ENCODE peak calls at places on chromosomes 1 and 21, in seven cellular contexts. H is K562, P is esophagus squamous epithelium, J is erythroblast, G is IMR-90, L is transverse colon, C is uterus. I is an unnamed sample.

GRCh38 chr1:29321176-29321575 is 84.9 kb downstream of the PTPRU start:
- DNase-seq in H (no peak), P (no peak), J (no peak), G (no peak), L (no peak), C (no peak), I (no peak)

GRCh38 chr1:166948856-166949350 is 26.4 kb downstream of the ILDR2 start:
- DNase-seq in H (no peak), P (no peak), J (no peak), G (no peak), L (no peak), C (no peak), I (no peak)

GRCh38 chr1:175209493-175209921 is 16.9 kb upstream of the KIAA0040 start:
- DNase-seq in H (no peak), P (no peak), J (peak; percentile 44), G (no peak), L (no peak), C (no peak), I (no peak)

GRCh38 chr1:233597489-233597901 is 16.4 kb upstream of the KCNK1 start:
- DNase-seq in H (no peak), P (no peak), J (no peak), G (no peak), L (no peak), C (no peak), I (no peak)

GRCh38 chr1:159828916-159829634 is 2.4 kb downstream of the SLAMF8 start:
- DNase-seq in H (peak; percentile 30), P (no peak), J (peak; percentile 29), G (no peak), L (peak; percentile 54), C (no peak), I (no peak)

GRCh38 chr1:199774433-199775089 is 252.9 kb upstream of the NR5A2 start:
- DNase-seq in H (no peak), P (no peak), J (no peak), G (peak; percentile 85), L (peak; percentile 40), C (no peak), I (no peak)

GRCh38 chr1:180169641-180170155 is 15.0 kb downstream of the QSOX1 start:
- DNase-seq in H (no peak), P (no peak), J (no peak), G (no peak), L (no peak), C (no peak), I (no peak)

GRCh38 chr21:33893917-33894316 is 21.7 kb downstream of the ATP5PO start:
- DNase-seq in H (no peak), P (no peak), J (no peak), G (no peak), L (no peak), C (no peak), I (no peak)

GRCh38 chr1:32014199-32014936 is 700 bp downstream of the KHDRBS1 start:
- DNase-seq in H (peak; percentile 77), P (no peak), J (peak; percentile 75), G (peak; percentile 36), L (peak; percentile 56), C (peak; percentile 49), I (peak; percentile 30)

GRCh38 chr1:89566761-89567174 is 42.1 kb downstream of the LRRC8B start:
- DNase-seq in H (peak; percentile 44), P (no peak), J (no peak), G (peak; percentile 13), L (peak; percentile 14), C (no peak), I (no peak)

GRCh38 chr1:156705321-156705917 is at the start of gene CRABP2:
- DNase-seq in H (peak; percentile 56), P (no peak), J (peak; percentile 39), G (no peak), L (peak; percentile 20), C (peak; percentile 42), I (no peak)

GRCh38 chr1:55311057-55311631 is 96.0 kb upstream of the USP24 start:
- DNase-seq in H (no peak), P (no peak), J (no peak), G (peak; percentile 46), L (no peak), C (no peak), I (peak; percentile 22)

GRCh38 chr1:185017338-185017737 is 28.0 kb upstream of the RNF2 start:
- DNase-seq in H (peak; percentile 48), P (no peak), J (peak; percentile 67), G (peak; percentile 94), L (no peak), C (no peak), I (peak; percentile 47)

GRCh38 chr1:5858246-5858645 is 134.0 kb downstream of the NPHP4 start:
- DNase-seq in H (no peak), P (no peak), J (no peak), G (no peak), L (no peak), C (no peak), I (no peak)

GRCh38 chr1:31243451-31244286 is 4.0 kb upstream of the NKAIN1 start:
- DNase-seq in H (no peak), P (no peak), J (no peak), G (peak; percentile 19), L (no peak), C (no peak), I (peak; percentile 64)

GRCh38 chr1:147077936-147078605 is 94.2 kb downstream of the PRKAB2 start:
- DNase-seq in H (no peak), P (no peak), J (no peak), G (no peak), L (no peak), C (no peak), I (no peak)

GRCh38 chr1:61322008-61322744 is 239.8 kb downstream of the NFIA start:
- DNase-seq in H (no peak), P (no peak), J (no peak), G (no peak), L (no peak), C (no peak), I (no peak)

GRCh38 chr1:236753554-236753953 is 41.5 kb upstream of the MTR start:
- DNase-seq in H (peak; percentile 64), P (no peak), J (peak; percentile 37), G (peak; percentile 21), L (no peak), C (no peak), I (no peak)

GRCh38 chr1:167474191-167474641 is 44.1 kb downstream of the CD247 start:
- DNase-seq in H (no peak), P (no peak), J (no peak), G (no peak), L (no peak), C (no peak), I (no peak)

GRCh38 chr1:19643602-19644419 is at the start of gene NBL1:
- DNase-seq in H (peak; percentile 69), P (no peak), J (peak; percentile 48), G (peak; percentile 54), L (peak; percentile 84), C (peak; percentile 78), I (no peak)

GRCh38 chr1:23726669-23727068 is 16.6 kb upstream of the ELOA start:
- DNase-seq in H (no peak), P (no peak), J (no peak), G (no peak), L (no peak), C (no peak), I (no peak)

GRCh38 chr1:244450597-244451538 is 841 bp downstream of the ADSS2 start:
- DNase-seq in H (peak; percentile 83), P (no peak), J (peak; percentile 84), G (peak; percentile 89), L (peak; percentile 65), C (peak; percentile 56), I (peak; percentile 23)

GRCh38 chr1:43552813-43553212 is 22.1 kb downstream of the PTPRF start:
- DNase-seq in H (no peak), P (no peak), J (no peak), G (peak; percentile 47), L (peak; percentile 74), C (peak; percentile 88), I (no peak)

GRCh38 chr1:162265983-162266382 is 110.7 kb downstream of the SPATA46 start:
- DNase-seq in H (no peak), P (no peak), J (no peak), G (no peak), L (no peak), C (no peak), I (no peak)
- TF ChIP-seq POLR2A in H (no peak), P (no peak), J (no peak), G (no peak), L (no peak), C (no peak), I (no peak)

GRCh38 chr1:2204384-2205190 is 10.0 kb upstream of the FAAP20 start:
- DNase-seq in H (peak; percentile 88), P (no peak), J (no peak), G (peak; percentile 33), L (peak; percentile 57), C (peak; percentile 86), I (peak; percentile 44)
- TF ChIP-seq POLR2A in H (peak; percentile 67), P (peak; percentile 35), J (no peak), G (no peak), L (peak; percentile 38), C (peak; percentile 67), I (peak; percentile 27)

GRCh38 chr1:241306125-241306790 is 50.7 kb downstream of the RGS7 start:
- DNase-seq in H (no peak), P (no peak), J (no peak), G (no peak), L (no peak), C (no peak), I (no peak)
- TF ChIP-seq POLR2A in H (no peak), P (no peak), J (no peak), G (no peak), L (no peak), C (no peak), I (no peak)

GRCh38 chr1:40532062-40532389 is 589 bp downstream of the ZNF684 start:
- DNase-seq in H (no peak), P (no peak), J (no peak), G (no peak), L (no peak), C (no peak), I (no peak)

GRCh38 chr1:40530735-40531380 is 579 bp upstream of the ZNF684 start:
- DNase-seq in H (peak; percentile 36), P (no peak), J (no peak), G (peak; percentile 23), L (no peak), C (no peak), I (no peak)

GRCh38 chr1:40534589-40534988 is 3.2 kb downstream of the ZNF684 start:
- DNase-seq in H (no peak), P (no peak), J (no peak), G (no peak), L (no peak), C (no peak), I (no peak)

GRCh38 chr1:40532844-40533424 is 1.5 kb downstream of the ZNF684 start:
- DNase-seq in H (peak; percentile 76), P (no peak), J (peak; percentile 72), G (peak; percentile 55), L (peak; percentile 21), C (no peak), I (peak; percentile 35)

DNA sequence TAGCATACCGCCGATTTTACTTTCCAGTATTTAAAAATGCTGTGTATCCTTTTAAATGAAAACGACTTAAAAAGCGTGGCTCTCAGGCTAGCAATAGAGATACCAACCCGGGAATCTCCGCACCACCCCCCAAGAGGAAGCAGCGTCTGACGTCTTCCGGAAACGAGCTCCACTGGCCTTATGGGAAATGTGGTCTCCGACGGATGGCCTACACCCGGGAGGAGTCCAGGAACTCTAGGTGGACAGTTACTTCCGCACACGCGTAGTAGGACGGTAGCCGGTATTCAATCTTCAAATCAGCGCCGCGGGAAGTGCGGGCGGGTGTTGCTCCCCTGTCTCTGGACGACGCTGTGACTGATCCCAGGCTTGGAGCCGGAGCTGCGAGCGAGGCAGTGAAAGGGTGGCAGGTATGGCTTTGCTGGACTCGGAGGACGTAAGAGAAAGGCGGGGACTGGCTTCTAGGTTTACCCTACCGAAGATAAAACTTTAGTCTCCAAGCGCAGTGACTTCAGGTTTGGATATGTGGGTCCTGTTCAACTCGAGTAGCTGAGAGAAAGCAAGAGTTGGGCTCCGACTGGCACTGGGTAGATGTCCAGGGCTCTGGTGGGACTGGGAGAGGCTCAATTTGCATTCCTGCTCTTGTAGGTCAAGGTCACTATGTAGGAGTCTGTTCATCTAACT is at the start of gene ZNF684:
- DNase-seq in H (peak; percentile 99), P (peak; percentile 34), J (peak; percentile 89), G (peak; percentile 95), L (peak; percentile 91), C (peak; percentile 86), I (peak; percentile 94)
- TF ChIP-seq POLR2A in H (peak; percentile 89), P (peak; percentile 20), J (peak; percentile 73), G (peak; percentile 58), L (peak; percentile 61), C (peak; percentile 38), I (peak; percentile 92)